ENCODE peak calls at places on chromosomes 16 and 17, in ten cellular contexts. W is Jurkat, Clone E6-1; A is GM06990; Z is neural progenitor cell; D is heart left ventricle; R is uterus; T is neuronal stem cell; S is aorta; M is IMR-90; I is K562. K is an unnamed sample.

GRCh38 chr16:1102921-1103648 is 7.0 kb upstream of the C1QTNF8 start:
- DNase-seq in W (no peak), A (peak; percentile 55), Z (peak; percentile 79), D (peak; percentile 50), R (no peak), T (peak; percentile 67), S (peak; percentile 91), M (no peak), I (peak; percentile 68), K (peak; percentile 89)

GRCh38 chr17:65515959-65516948 is 45.2 kb downstream of the AXIN2 start:
- DNase-seq in W (no peak), A (no peak), Z (no peak), D (no peak), R (no peak), T (no peak), S (no peak), M (peak; percentile 66), I (no peak), K (no peak)

GRCh38 chr17:74245145-74245817 is 28.8 kb upstream of the DNAI2 start:
- DNase-seq in W (no peak), A (no peak), Z (peak; percentile 91), D (no peak), R (no peak), T (peak; percentile 87), S (no peak), M (no peak), I (no peak), K (no peak)

GRCh38 chr17:50344712-50345380 is 1.1 kb upstream of the XYLT2 start:
- DNase-seq in W (no peak), A (no peak), Z (no peak), D (no peak), R (no peak), T (no peak), S (peak; percentile 65), M (no peak), I (no peak), K (no peak)

GRCh38 chr16:62678796-62679195 is 642.6 kb upstream of the CDH8 start:
- DNase-seq in W (no peak), A (no peak), Z (no peak), D (no peak), R (no peak), T (no peak), S (no peak), M (no peak), I (no peak), K (no peak)

GRCh38 chr16:813204-813915 is 12.8 kb upstream of the GNG13 start:
- DNase-seq in W (no peak), A (no peak), Z (peak; percentile 86), D (peak; percentile 40), R (no peak), T (peak; percentile 49), S (no peak), M (peak; percentile 8), I (peak; percentile 64), K (no peak)

GRCh38 chr17:11380761-11381160 is 139.7 kb downstream of the SHISA6 start:
- DNase-seq in W (no peak), A (no peak), Z (no peak), D (no peak), R (no peak), T (no peak), S (no peak), M (no peak), I (no peak), K (no peak)

GRCh38 chr16:4214215-4214621 is 27.7 kb downstream of the SRL start:
- DNase-seq in W (no peak), A (no peak), Z (no peak), D (no peak), R (peak; percentile 60), T (no peak), S (no peak), M (peak; percentile 96), I (no peak), K (no peak)

GRCh38 chr17:44417553-44417952 is 28.1 kb upstream of the ITGA2B start:
- DNase-seq in W (no peak), A (peak; percentile 44), Z (no peak), D (no peak), R (no peak), T (no peak), S (no peak), M (peak; percentile 97), I (no peak), K (no peak)

GRCh38 chr17:68036304-68037147 is 991 bp downstream of the KPNA2 start:
- DNase-seq in W (peak; percentile 34), A (no peak), Z (no peak), D (no peak), R (no peak), T (no peak), S (no peak), M (peak; percentile 59), I (no peak), K (no peak)

GRCh38 chr17:66900126-66901010 is 64.1 kb upstream of the CACNG4 start:
- DNase-seq in W (no peak), A (no peak), Z (no peak), D (no peak), R (no peak), T (no peak), S (no peak), M (peak; percentile 55), I (peak; percentile 4), K (peak; percentile 11)

GRCh38 chr16:63787014-63787413 is 1334.8 kb downstream of the CDH11 start:
- DNase-seq in W (peak; percentile 5), A (no peak), Z (no peak), D (no peak), R (no peak), T (no peak), S (no peak), M (no peak), I (no peak), K (no peak)

GRCh38 chr17:63249256-63250006 is 196.7 kb downstream of the CYB561 start:
- DNase-seq in W (no peak), A (no peak), Z (no peak), D (no peak), R (no peak), T (no peak), S (no peak), M (peak; percentile 42), I (no peak), K (no peak)

GRCh38 chr17:2025220-2025621 is at the start of gene RTN4RL1:
- DNase-seq in W (peak; percentile 78), A (peak; percentile 45), Z (peak; percentile 81), D (peak; percentile 64), R (peak; percentile 61), T (peak; percentile 55), S (peak; percentile 90), M (no peak), I (peak; percentile 87), K (peak; percentile 87)

GRCh38 chr16:83733301-83733700 is 74.5 kb upstream of the HSBP1 start:
- DNase-seq in W (no peak), A (no peak), Z (no peak), D (no peak), R (no peak), T (no peak), S (no peak), M (peak; percentile 68), I (no peak), K (no peak)

GRCh38 chr17:36721560-36722120 is 120.3 kb downstream of the MRM1 start:
- DNase-seq in W (no peak), A (no peak), Z (no peak), D (no peak), R (no peak), T (no peak), S (no peak), M (peak; percentile 2), I (no peak), K (no peak)
- H3K4me3 ChIP-seq in W (peak overlapping the region; percentile 42), A (peak overlapping the region; percentile 24), Z (peak overlapping the region; percentile 23), D (peak overlapping the region; percentile 44), R (peak overlapping the region; percentile 19), T (no peak overlapping the region), S (no peak overlapping the region), M (peak overlapping the region; percentile 27), I (peak overlapping the region; percentile 40), K (peak overlapping the region; percentile 48)

GRCh38 chr17:29565643-29566472 is 979 bp downstream of the ABHD15 start:
- DNase-seq in W (no peak), A (peak; percentile 83), Z (peak; percentile 78), D (peak; percentile 46), R (no peak), T (peak; percentile 20), S (peak; percentile 78), M (no peak), I (no peak), K (peak; percentile 94)

GRCh38 chr17:29569245-29569950 is 897 bp downstream of the TP53I13 start:
- DNase-seq in W (no peak), A (no peak), Z (peak; percentile 15), D (peak; percentile 20), R (no peak), T (no peak), S (peak; percentile 60), M (peak; percentile 35), I (peak; percentile 36), K (peak; percentile 65)

GRCh38 chr17:29568331-29569244 is at the start of gene TP53I13:
- DNase-seq in W (peak; percentile 85), A (peak; percentile 90), Z (peak; percentile 93), D (peak; percentile 93), R (peak; percentile 87), T (peak; percentile 86), S (peak; percentile 97), M (peak; percentile 68), I (peak; percentile 94), K (peak; percentile 98)

GRCh38 chr17:29566473-29567361 is at the start of gene ABHD15:
- DNase-seq in W (no peak), A (peak; percentile 80), Z (peak; percentile 84), D (peak; percentile 62), R (peak; percentile 52), T (peak; percentile 55), S (peak; percentile 91), M (peak; percentile 59), I (no peak), K (peak; percentile 94)

GRCh38 chr17:29567362-29568330 is 809 bp upstream of the ABHD15 start:
- DNase-seq in W (no peak), A (peak; percentile 88), Z (peak; percentile 84), D (peak; percentile 73), R (peak; percentile 51), T (peak; percentile 64), S (peak; percentile 87), M (peak; percentile 25), I (peak; percentile 85), K (peak; percentile 96)
- H3K4me3 ChIP-seq in W (peak overlapping the region; percentile 83), A (peak overlapping the region; percentile 72), Z (peak overlapping the region; percentile 71), D (peak overlapping the region; percentile 82), R (peak overlapping the region; percentile 85), T (peak overlapping the region; percentile 85), S (peak overlapping the region; percentile 50), M (peak overlapping the region; percentile 97), I (peak overlapping the region; percentile 57), K (peak overlapping the region; percentile 83)

GRCh38 chr17:10309003-10309974 is 63.5 kb downstream of the MYH13 start:
- DNase-seq in W (no peak), A (no peak), Z (no peak), D (no peak), R (no peak), T (no peak), S (no peak), M (no peak), I (no peak), K (no peak)

GRCh38 chr17:10305336-10306096 is 67.3 kb downstream of the MYH13 start:
- DNase-seq in W (no peak), A (no peak), Z (no peak), D (no peak), R (no peak), T (no peak), S (no peak), M (no peak), I (no peak), K (no peak)

GRCh38 chr17:10304758-10305300 is 68.0 kb downstream of the MYH13 start:
- DNase-seq in W (no peak), A (no peak), Z (no peak), D (no peak), R (no peak), T (no peak), S (no peak), M (no peak), I (no peak), K (no peak)
- H3K4me3 ChIP-seq in W (no peak overlapping the region), A (no peak overlapping the region), Z (no peak overlapping the region), D (no peak overlapping the region), R (no peak overlapping the region), T (no peak overlapping the region), S (no peak overlapping the region), M (no peak overlapping the region), I (no peak overlapping the region), K (no peak overlapping the region)

GRCh38 chr16:2156849-2157224 is 1.3 kb downstream of the TRAF7 start:
- DNase-seq in W (no peak), A (no peak), Z (no peak), D (no peak), R (no peak), T (no peak), S (no peak), M (no peak), I (no peak), K (no peak)
- H3K4me3 ChIP-seq in W (peak overlapping the region; percentile 91), A (peak overlapping the region; percentile 93), Z (peak overlapping the region; percentile 84), D (peak overlapping the region; percentile 86), R (peak overlapping the region; percentile 92), T (no peak overlapping the region), S (no peak overlapping the region), M (peak overlapping the region; percentile 86), I (peak overlapping the region; percentile 55), K (peak overlapping the region; percentile 91)

K was measured in spleen.